ENCODE peak calls at places on chromosomes 1 and 21, in ten cellular contexts. N is heart left ventricle, W is esophagus squamous epithelium, L is transverse colon, O is IMR-90, H is HepG2, Q is A549, Y is sigmoid colon, U is ovary, A is stomach. E is an unnamed sample. For H3K4me1, the result is how much of the 10 kb centered on the place peaks cover.

GRCh38 chr1:171139890-171140289 is 45.2 kb upstream of the FMO2 start:
- DNase-seq in N (no peak), W (no peak), L (no peak), O (no peak), H (no peak), Q (no peak), Y (no peak), U (peak), A (no peak), E (no peak)

GRCh38 chr1:22338071-22338765 is 113.4 kb upstream of the ZBTB40 start:
- DNase-seq in N (no peak), W (no peak), L (no peak), O (no peak), H (no peak), Q (no peak), Y (no peak), U (no peak), A (no peak), E (no peak)

GRCh38 chr1:78225153-78225552 is 179.4 kb downstream of the GIPC2 start:
- DNase-seq in N (no peak), W (no peak), L (no peak), O (peak), H (no peak), Q (no peak), Y (no peak), U (no peak), A (no peak), E (no peak)

GRCh38 chr1:84223751-84224432 is 77.6 kb upstream of the SAMD13 start:
- DNase-seq in N (no peak), W (no peak), L (no peak), O (peak), H (no peak), Q (no peak), Y (no peak), U (no peak), A (no peak), E (no peak)

GRCh38 chr1:12161662-12162458 is 4.9 kb upstream of the TNFRSF1B start:
- DNase-seq in N (peak), W (peak), L (peak), O (peak), H (no peak), Q (peak), Y (peak), U (peak), A (peak), E (peak)

GRCh38 chr21:45459171-45460010 is 54.4 kb downstream of the COL18A1 start:
- DNase-seq in N (peak), W (no peak), L (no peak), O (no peak), H (peak), Q (no peak), Y (peak), U (no peak), A (no peak), E (no peak)

GRCh38 chr1:156834322-156834721 is 17.7 kb upstream of the SH2D2A start:
- DNase-seq in N (no peak), W (no peak), L (no peak), O (no peak), H (no peak), Q (no peak), Y (no peak), U (no peak), A (no peak), E (no peak)

GRCh38 chr1:243428617-243429342 is 172.9 kb downstream of the SDCCAG8 start:
- DNase-seq in N (no peak), W (no peak), L (no peak), O (no peak), H (no peak), Q (no peak), Y (no peak), U (no peak), A (no peak), E (no peak)

GRCh38 chr1:244801246-244801645 is 34.2 kb upstream of the COX20 start:
- DNase-seq in N (no peak), W (no peak), L (peak), O (peak), H (peak), Q (peak), Y (no peak), U (no peak), A (peak), E (peak)

GRCh38 chr1:65263286-65263685 is 46.1 kb upstream of the DNAJC6 start:
- DNase-seq in N (no peak), W (no peak), L (no peak), O (no peak), H (no peak), Q (no peak), Y (no peak), U (no peak), A (no peak), E (no peak)

GRCh38 chr1:7646981-7647901 is 123.9 kb upstream of the VAMP3 start:
- DNase-seq in N (peak), W (no peak), L (peak), O (peak), H (no peak), Q (peak), Y (peak), U (peak), A (peak), E (peak)

GRCh38 chr1:228887956-228888355 is 152.7 kb downstream of the RHOU start:
- DNase-seq in N (no peak), W (no peak), L (no peak), O (no peak), H (no peak), Q (no peak), Y (no peak), U (no peak), A (no peak), E (no peak)

GRCh38 chr1:186050360-186050759 is 316.2 kb downstream of the HMCN1 start:
- DNase-seq in N (no peak), W (no peak), L (no peak), O (peak), H (no peak), Q (no peak), Y (no peak), U (no peak), A (no peak), E (no peak)

GRCh38 chr1:227894306-227894721 is 53.4 kb downstream of the WNT9A start:
- DNase-seq in N (peak), W (no peak), L (peak), O (no peak), H (no peak), Q (no peak), Y (no peak), U (peak), A (peak), E (peak)

GRCh38 chr1:157073944-157074685 is 25.5 kb downstream of the ETV3L start:
- DNase-seq in N (peak), W (no peak), L (peak), O (peak), H (peak), Q (peak), Y (peak), U (peak), A (peak), E (peak)

GRCh38 chr1:71270394-71270793 is 189.6 kb upstream of the ZRANB2 start:
- DNase-seq in N (no peak), W (no peak), L (no peak), O (no peak), H (no peak), Q (no peak), Y (no peak), U (no peak), A (no peak), E (no peak)

GRCh38 chr1:6962390-6962955 is 177.2 kb downstream of the CAMTA1 start:
- DNase-seq in N (no peak), W (no peak), L (peak), O (no peak), H (no peak), Q (peak), Y (peak), U (peak), A (peak), E (peak)

GRCh38 chr1:89174491-89174890 is 1.3 kb downstream of the GBP7 start:
- DNase-seq in N (no peak), W (no peak), L (no peak), O (no peak), H (no peak), Q (no peak), Y (no peak), U (no peak), A (no peak), E (no peak)

GRCh38 chr1:34188418-34188817 is 11.7 kb downstream of the C1orf94 start:
- DNase-seq in N (no peak), W (no peak), L (no peak), O (no peak), H (no peak), Q (no peak), Y (peak), U (no peak), A (no peak), E (no peak)

GRCh38 chr1:77925966-77926365 is 37.5 kb downstream of the NEXN start:
- DNase-seq in N (no peak), W (no peak), L (no peak), O (no peak), H (no peak), Q (no peak), Y (no peak), U (no peak), A (no peak), E (no peak)

GRCh38 chr1:221118938-221119320 is 239.7 kb downstream of the HLX start:
- DNase-seq in N (no peak), W (no peak), L (no peak), O (no peak), H (no peak), Q (no peak), Y (no peak), U (no peak), A (no peak), E (no peak)

GRCh38 chr1:233025156-233025555 is 74.7 kb downstream of the NTPCR start:
- DNase-seq in N (no peak), W (no peak), L (peak), O (peak), H (peak), Q (peak), Y (no peak), U (no peak), A (peak), E (peak)

GRCh38 chr21:25489673-25490072 is 117.6 kb downstream of the MRPL39 start:
- DNase-seq in N (no peak), W (no peak), L (no peak), O (peak), H (no peak), Q (no peak), Y (no peak), U (no peak), A (no peak), E (no peak)

GRCh38 chr21:45420623-45421041 is 15.7 kb downstream of the COL18A1 start:
- DNase-seq in N (peak), W (no peak), L (no peak), O (no peak), H (no peak), Q (peak), Y (peak), U (peak), A (peak), E (no peak)

GRCh38 chr21:31366825-31367224 is 22.8 kb upstream of the TIAM1 start:
- DNase-seq in N (no peak), W (no peak), L (no peak), O (peak), H (no peak), Q (peak), Y (no peak), U (no peak), A (peak), E (peak)

GRCh38 chr21:32307706-32308105 is 9.1 kb downstream of the MRAP start:
- DNase-seq in N (no peak), W (no peak), L (no peak), O (peak), H (peak), Q (no peak), Y (no peak), U (no peak), A (no peak), E (no peak)

GRCh38 chr1:234728740-234729139 is 118.8 kb upstream of the IRF2BP2 start:
- DNase-seq in N (no peak), W (no peak), L (no peak), O (no peak), H (no peak), Q (no peak), Y (peak), U (no peak), A (no peak), E (no peak)

GRCh38 chr1:154753426-154753825 is 116.7 kb downstream of the KCNN3 start:
- DNase-seq in N (no peak), W (no peak), L (no peak), O (no peak), H (no peak), Q (no peak), Y (peak), U (no peak), A (peak), E (no peak)

GRCh38 chr1:182568647-182569284 is 20.3 kb downstream of the RNASEL start:
- DNase-seq in N (no peak), W (no peak), L (no peak), O (no peak), H (no peak), Q (no peak), Y (no peak), U (no peak), A (no peak), E (no peak)

GRCh38 chr1:230310381-230311163 is 115.6 kb downstream of the PGBD5 start:
- DNase-seq in N (peak), W (no peak), L (peak), O (peak), H (peak), Q (peak), Y (peak), U (peak), A (peak), E (peak)

GRCh38 chr1:9346566-9346965 is 53.9 kb downstream of the SPSB1 start:
- DNase-seq in N (peak), W (no peak), L (no peak), O (no peak), H (no peak), Q (no peak), Y (no peak), U (no peak), A (no peak), E (no peak)

GRCh38 chr1:164716992-164717703 is 158.2 kb downstream of the PBX1 start:
- DNase-seq in N (no peak), W (no peak), L (no peak), O (peak), H (no peak), Q (no peak), Y (no peak), U (no peak), A (no peak), E (no peak)

GRCh38 chr21:45499970-45500575 is 42.2 kb downstream of the SLC19A1 start:
- DNase-seq in N (no peak), W (no peak), L (no peak), O (no peak), H (no peak), Q (no peak), Y (peak), U (peak), A (no peak), E (no peak)

GRCh38 chr1:66951513-66951912 is 26.7 kb downstream of the MIER1 start:
- DNase-seq in N (no peak), W (no peak), L (no peak), O (peak), H (no peak), Q (no peak), Y (no peak), U (no peak), A (no peak), E (no peak)

GRCh38 chr1:236416165-236416564 is 22.1 kb downstream of the EDARADD start:
- DNase-seq in N (no peak), W (no peak), L (no peak), O (no peak), H (no peak), Q (no peak), Y (no peak), U (no peak), A (no peak), E (no peak)

GRCh38 chr1:175822575-175822974 is 79.2 kb upstream of the TNR start:
- DNase-seq in N (no peak), W (no peak), L (no peak), O (peak), H (no peak), Q (no peak), Y (no peak), U (no peak), A (no peak), E (no peak)

GRCh38 chr1:245241506-245242130 is 86.8 kb downstream of the KIF26B start:
- DNase-seq in N (no peak), W (no peak), L (no peak), O (no peak), H (no peak), Q (no peak), Y (no peak), U (no peak), A (no peak), E (no peak)

DNA sequence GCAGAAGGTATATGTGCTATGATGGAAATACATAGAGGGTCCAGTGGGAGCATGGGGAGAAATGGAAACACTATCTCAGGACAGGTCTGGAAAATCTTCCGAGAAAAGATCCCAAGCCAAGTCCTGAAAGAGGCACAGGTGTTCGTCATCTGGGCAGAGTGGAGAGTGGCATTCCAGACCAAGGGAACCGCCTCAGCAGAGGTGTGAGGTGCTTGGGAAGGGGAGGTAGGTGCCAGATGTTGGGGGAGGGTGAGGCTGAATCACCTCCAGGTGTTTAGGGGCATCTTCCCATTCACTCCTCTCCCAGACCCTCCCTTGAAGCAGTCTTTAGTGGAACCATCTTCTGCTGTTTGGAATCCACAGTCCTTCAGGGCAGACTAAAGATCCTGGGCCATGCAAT is 23.5 kb upstream of the LRRN2 start:
- DNase-seq in N (no peak), W (no peak), L (no peak), O (no peak), H (no peak), Q (no peak), Y (no peak), U (no peak), A (no peak), E (no peak)
- H3K4me1 ChIP-seq in N (under half), W (under half), L (under half), O (under half), H (under half), Q (under half), Y (under half), U (under half), A (under half), E (under half)

GRCh38 chr1:206923009-206923960 is 1.5 kb upstream of the FCMR start:
- DNase-seq in N (no peak), W (peak), L (peak), O (no peak), H (no peak), Q (no peak), Y (no peak), U (no peak), A (no peak), E (no peak)

GRCh38 chr1:206926286-206926685 is 4.5 kb upstream of the FCMR start:
- DNase-seq in N (no peak), W (no peak), L (no peak), O (no peak), H (no peak), Q (no peak), Y (no peak), U (no peak), A (no peak), E (no peak)

GRCh38 chr1:206923961-206924548 is 2.3 kb upstream of the FCMR start:
- DNase-seq in N (no peak), W (no peak), L (no peak), O (no peak), H (no peak), Q (no peak), Y (no peak), U (no peak), A (no peak), E (no peak)

GRCh38 chr1:206925116-206925736 is 3.5 kb upstream of the FCMR start:
- DNase-seq in N (no peak), W (no peak), L (peak), O (no peak), H (peak), Q (peak), Y (no peak), U (no peak), A (peak), E (peak)

GRCh38 chr1:206924549-206925115 is 2.9 kb upstream of the FCMR start:
- DNase-seq in N (no peak), W (no peak), L (no peak), O (no peak), H (no peak), Q (no peak), Y (no peak), U (no peak), A (no peak), E (no peak)
- TF ChIP-seq POLR2A in N (no peak), W (no peak), L (no peak), O (no peak), H (no peak), Q (no peak), Y (no peak), U (no peak), A (no peak), E (no peak)

GRCh38 chr21:34809822-34810221 is 141.0 kb downstream of the CLIC6 start:
- DNase-seq in N (no peak), W (no peak), L (no peak), O (no peak), H (no peak), Q (no peak), Y (no peak), U (no peak), A (no peak), E (no peak)
- H3K4me1 ChIP-seq in N (half or more), W (under half), L (under half), O (half or more), H (half or more), Q (half or more), Y (under half), U (under half), A (under half), E (under half)

DNA sequence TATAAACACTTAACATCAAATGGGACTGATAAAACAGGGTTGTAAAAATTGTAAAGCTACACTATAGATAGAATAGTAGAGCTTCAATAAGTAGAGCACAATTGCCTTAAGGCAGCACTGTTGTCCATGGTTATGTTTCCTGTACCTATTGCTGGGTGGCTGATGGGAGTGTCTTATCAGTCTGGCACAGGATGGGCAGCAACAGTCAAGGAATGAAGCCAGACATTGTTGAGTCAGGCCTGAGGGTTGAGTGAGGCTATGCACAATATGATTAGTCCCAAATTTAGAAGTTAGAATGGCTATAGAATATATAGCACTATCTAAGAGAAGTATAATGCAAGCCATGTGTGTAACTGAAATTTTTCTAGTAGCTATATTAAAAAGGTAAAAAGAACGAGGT is 25.0 kb upstream of the CD1D start:
- DNase-seq in N (no peak), W (no peak), L (no peak), O (no peak), H (no peak), Q (no peak), Y (no peak), U (no peak), A (no peak), E (no peak)
- TF ChIP-seq POLR2A in N (no peak), W (no peak), L (no peak), O (no peak), H (no peak), Q (no peak), Y (no peak), U (no peak), A (no peak), E (no peak)

E was measured in testis.